ENCODE peak calls at places on chromosome 4, in five cellular contexts. V, T, A, G and K are unnamed samples.

GRCh38 chr4:149830823-149831222 is 15.2 kb upstream of the IQCM start:
- DNase-seq in V (no peak), T (no peak), A (no peak), G (no peak), K (no peak)

GRCh38 chr4:136713140-136713539 is 819.2 kb downstream of the PCDH18 start:
- DNase-seq in V (no peak), T (no peak), A (no peak), G (no peak), K (no peak)

GRCh38 chr4:6560416-6561172 is 14.4 kb upstream of the MAN2B2 start:
- DNase-seq in V (no peak), T (no peak), A (no peak), G (no peak), K (no peak)

GRCh38 chr4:150209140-150209829 is 131.0 kb downstream of the DCLK2 start:
- DNase-seq in V (peak), T (peak), A (peak), G (peak), K (peak)

GRCh38 chr4:84378983-84379382 is 120.1 kb downstream of the NKX6-1 start:
- DNase-seq in V (no peak), T (no peak), A (no peak), G (no peak), K (no peak)

GRCh38 chr4:138898282-138898681 is 117.3 kb upstream of the NOCT start:
- DNase-seq in V (no peak), T (no peak), A (no peak), G (no peak), K (no peak)

GRCh38 chr4:65665951-65666523 is 4.3 kb downstream of the EPHA5 start:
- DNase-seq in V (no peak), T (no peak), A (no peak), G (no peak), K (peak)

GRCh38 chr4:153530284-153530995 is 64.3 kb downstream of the TMEM131L start:
- DNase-seq in V (no peak), T (no peak), A (no peak), G (no peak), K (no peak)

GRCh38 chr4:152223600-152223999 is 312.3 kb downstream of the FBXW7 start:
- DNase-seq in V (no peak), T (no peak), A (no peak), G (no peak), K (no peak)

GRCh38 chr4:1723131-1723801 is 1.9 kb downstream of the TACC3 start:
- DNase-seq in V (no peak), T (no peak), A (no peak), G (no peak), K (no peak)

GRCh38 chr4:186628058-186628711 is 72.8 kb upstream of the MTNR1A start:
- DNase-seq in V (no peak), T (no peak), A (no peak), G (no peak), K (no peak)

GRCh38 chr4:83250666-83251065 is 33.9 kb downstream of the COQ2 start:
- DNase-seq in V (no peak), T (peak), A (no peak), G (no peak), K (no peak)

GRCh38 chr4:158481811-158482210 is 39.9 kb upstream of the RXFP1 start:
- DNase-seq in V (no peak), T (no peak), A (no peak), G (no peak), K (no peak)

GRCh38 chr4:17763931-17764330 is 17.5 kb downstream of the FAM184B start:
- DNase-seq in V (no peak), T (no peak), A (no peak), G (no peak), K (no peak)

GRCh38 chr4:6019316-6020263 is 1.4 kb upstream of the C4orf50 start:
- DNase-seq in V (peak), T (peak), A (peak), G (peak), K (no peak)

GRCh38 chr4:85717366-85717765 is 242.4 kb downstream of the ARHGAP24 start:
- DNase-seq in V (no peak), T (no peak), A (no peak), G (no peak), K (no peak)

GRCh38 chr4:110172972-110173371 is 25.4 kb downstream of the ELOVL6 start:
- DNase-seq in V (no peak), T (peak), A (no peak), G (no peak), K (no peak)

GRCh38 chr4:119300388-119301131 is 21.4 kb downstream of the FABP2 start:
- DNase-seq in V (peak), T (peak), A (peak), G (peak), K (peak)

GRCh38 chr4:26727849-26728248 is 132.8 kb upstream of the STIM2 start:
- DNase-seq in V (no peak), T (no peak), A (no peak), G (no peak), K (no peak)

GRCh38 chr4:155523358-155523757 is 143.3 kb upstream of the GUCY1A1 start:
- DNase-seq in V (no peak), T (no peak), A (no peak), G (no peak), K (no peak)

GRCh38 chr4:95556460-95556859 is 7.7 kb upstream of the UNC5C start:
- DNase-seq in V (no peak), T (no peak), A (peak), G (no peak), K (no peak)

GRCh38 chr4:138759508-138759907 is 256.1 kb upstream of the NOCT start:
- DNase-seq in V (no peak), T (no peak), A (no peak), G (no peak), K (no peak)

GRCh38 chr4:54517793-54518444 is 139.8 kb upstream of the KIT start:
- DNase-seq in V (no peak), T (no peak), A (no peak), G (no peak), K (no peak)

GRCh38 chr4:138114434-138114833 is 127.7 kb downstream of the SLC7A11 start:
- DNase-seq in V (no peak), T (no peak), A (no peak), G (no peak), K (no peak)

GRCh38 chr4:41133619-41134018 is 80.7 kb downstream of the APBB2 start:
- DNase-seq in V (no peak), T (no peak), A (no peak), G (no peak), K (no peak)

GRCh38 chr4:101367201-101367600 is 19.9 kb upstream of the PPP3CA start:
- DNase-seq in V (no peak), T (no peak), A (no peak), G (no peak), K (no peak)

GRCh38 chr4:46425775-46426400 is 36.0 kb upstream of the GABRA2 start:
- DNase-seq in V (no peak), T (no peak), A (no peak), G (no peak), K (no peak)

GRCh38 chr4:154506253-154506652 is 14.7 kb upstream of the DCHS2 start:
- DNase-seq in V (peak), T (peak), A (peak), G (no peak), K (no peak)

GRCh38 chr4:69167300-69167699 is 47.2 kb downstream of the UGT2B11 start:
- DNase-seq in V (no peak), T (no peak), A (no peak), G (no peak), K (no peak)

GRCh38 chr4:122602277-122603142 is 18.4 kb downstream of the IL21 start:
- DNase-seq in V (peak), T (peak), A (peak), G (no peak), K (peak)

GRCh38 chr4:115234405-115235093 is 121.1 kb upstream of the NDST4 start:
- DNase-seq in V (no peak), T (peak), A (peak), G (no peak), K (peak)

GRCh38 chr4:78058591-78059523 is 1.7 kb downstream of the FRAS1 start:
- DNase-seq in V (peak), T (peak), A (no peak), G (peak), K (no peak)

GRCh38 chr4:76250962-76251361 is 559 bp upstream of the FAM47E start:
- DNase-seq in V (no peak), T (peak), A (no peak), G (no peak), K (no peak)

GRCh38 chr4:10169839-10170387 is 53.3 kb upstream of the WDR1 start:
- DNase-seq in V (no peak), T (no peak), A (no peak), G (no peak), K (no peak)

GRCh38 chr4:61276034-61276433 is 75.9 kb downstream of the ADGRL3 start:
- DNase-seq in V (no peak), T (no peak), A (no peak), G (no peak), K (no peak)

GRCh38 chr4:143199503-143199902 is 14.8 kb downstream of the USP38 start:
- DNase-seq in V (no peak), T (no peak), A (no peak), G (no peak), K (no peak)

GRCh38 chr4:152258804-152259708 is 276.8 kb downstream of the FBXW7 start:
- DNase-seq in V (no peak), T (no peak), A (peak), G (no peak), K (no peak)

GRCh38 chr4:146640459-146641061 is 1.9 kb downstream of the POU4F2 start:
- DNase-seq in V (no peak), T (no peak), A (no peak), G (no peak), K (no peak)

GRCh38 chr4:146639414-146639814 is 721 bp downstream of the POU4F2 start:
- DNase-seq in V (no peak), T (no peak), A (no peak), G (no peak), K (no peak)

GRCh38 chr4:146640021-146640425 is 1.3 kb downstream of the POU4F2 start:
- DNase-seq in V (no peak), T (no peak), A (no peak), G (no peak), K (no peak)

GRCh38 chr4:146638801-146639351 is at the start of gene POU4F2:
- DNase-seq in V (no peak), T (no peak), A (no peak), G (no peak), K (no peak)

GRCh38 chr4:146637853-146638800 is 566 bp upstream of the POU4F2 start:
- DNase-seq in V (no peak), T (no peak), A (no peak), G (no peak), K (no peak)
- H3K4me3 ChIP-seq in V (no peak), T (no peak), A (no peak), G (peak), K (no peak)

GRCh38 chr4:118035309-118035708 is 1.0 kb downstream of the NDST3 start:
- DNase-seq in V (no peak), T (no peak), A (no peak), G (no peak), K (no peak)

GRCh38 chr4:118032691-118033090 is 1.6 kb upstream of the NDST3 start:
- DNase-seq in V (no peak), T (no peak), A (peak), G (no peak), K (no peak)

GRCh38 chr4:118036336-118036735 is 2.0 kb downstream of the NDST3 start:
- DNase-seq in V (no peak), T (peak), A (no peak), G (no peak), K (no peak)

GRCh38 chr4:118033148-118034060 is 882 bp upstream of the NDST3 start:
- DNase-seq in V (peak), T (peak), A (peak), G (peak), K (no peak)

DNA sequence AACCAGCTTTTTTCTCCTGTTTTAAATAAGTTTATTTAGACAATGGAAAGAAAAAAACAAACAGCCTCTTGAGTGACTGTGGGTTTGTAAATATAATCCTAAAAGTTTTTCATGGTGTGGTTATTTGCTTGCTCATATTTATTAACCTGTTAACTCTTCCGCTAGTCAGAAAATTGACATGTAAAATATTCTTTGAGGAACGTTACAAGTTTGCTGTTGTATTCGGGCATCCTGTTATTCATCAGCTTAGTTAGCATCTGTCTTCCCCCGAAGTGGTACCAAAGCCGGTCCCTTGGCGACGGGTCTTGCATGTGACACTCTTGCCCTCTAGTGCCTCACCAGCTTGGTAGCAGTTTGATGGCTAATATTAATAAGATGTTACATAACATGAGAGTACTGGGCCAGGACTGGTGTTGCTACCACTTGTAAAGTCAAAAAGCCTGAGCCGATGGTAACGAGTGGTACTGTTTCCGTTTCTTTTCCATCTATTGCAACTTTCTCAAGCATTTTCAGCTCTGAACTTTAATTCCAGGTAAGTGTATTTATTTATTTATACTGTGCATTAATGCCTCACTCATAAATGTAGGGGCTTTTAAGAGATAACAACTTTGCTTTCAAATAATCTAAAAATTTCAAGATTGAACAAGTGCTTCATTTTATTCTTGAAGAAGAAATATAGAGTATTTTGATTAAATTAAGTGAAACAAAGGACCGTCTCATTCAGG is at the start of gene NDST3:
- DNase-seq in V (peak), T (peak), A (peak), G (peak), K (peak)
- TF ChIP-seq CTCF in V (no peak), T (no peak), A (peak), G (no peak), K (peak)

GRCh38 chr4:706834-707598 is 1.4 kb downstream of the PCGF3 start:
- DNase-seq in V (no peak), T (no peak), A (no peak), G (no peak), K (no peak)
- H3K4me3 ChIP-seq in V (peak), T (no peak), A (peak), G (peak), K (peak)

DNA sequence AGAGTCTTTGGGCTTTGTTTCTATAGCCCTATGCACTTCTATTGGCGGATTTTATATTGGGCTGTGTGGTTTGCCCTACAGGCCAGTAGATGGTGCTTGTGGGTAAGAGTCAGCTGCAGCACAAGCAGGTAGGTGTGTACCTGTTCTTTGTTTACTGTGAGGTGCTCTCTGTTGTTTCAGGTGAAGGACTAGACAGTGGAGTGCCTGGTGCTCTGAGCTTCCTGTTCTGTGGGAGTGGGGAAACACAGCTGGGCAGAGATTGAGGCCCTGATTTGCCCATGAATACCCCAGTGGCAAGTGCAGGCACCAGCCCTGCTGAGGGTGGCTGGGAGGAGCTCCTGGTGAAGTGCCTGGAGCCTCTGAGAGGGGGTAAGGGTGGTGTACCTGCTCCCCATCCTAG is 26.3 kb upstream of the UCP1 start:
- DNase-seq in V (peak), T (peak), A (peak), G (peak), K (peak)
- TF ChIP-seq CTCF in V (no peak), T (no peak), A (peak), G (no peak), K (peak)

GRCh38 chr4:156771171-156771837 is 200.3 kb downstream of the PDGFC start:
- DNase-seq in V (peak), T (no peak), A (peak), G (peak), K (peak)
- H3K4me3 ChIP-seq in V (no peak), T (no peak), A (no peak), G (no peak), K (no peak)

GRCh38 chr4:81214144-81214517 is 891 bp downstream of the PRKG2 start:
- DNase-seq in V (no peak), T (no peak), A (no peak), G (no peak), K (no peak)

GRCh38 chr4:81215219-81215892 is at the start of gene PRKG2:
- DNase-seq in V (no peak), T (peak), A (no peak), G (no peak), K (no peak)

GRCh38 chr4:81217794-81218193 is 2.8 kb upstream of the PRKG2 start:
- DNase-seq in V (no peak), T (peak), A (no peak), G (no peak), K (no peak)

GRCh38 chr4:81214518-81215218 is 354 bp downstream of the PRKG2 start:
- DNase-seq in V (no peak), T (peak), A (no peak), G (no peak), K (no peak)

DNA sequence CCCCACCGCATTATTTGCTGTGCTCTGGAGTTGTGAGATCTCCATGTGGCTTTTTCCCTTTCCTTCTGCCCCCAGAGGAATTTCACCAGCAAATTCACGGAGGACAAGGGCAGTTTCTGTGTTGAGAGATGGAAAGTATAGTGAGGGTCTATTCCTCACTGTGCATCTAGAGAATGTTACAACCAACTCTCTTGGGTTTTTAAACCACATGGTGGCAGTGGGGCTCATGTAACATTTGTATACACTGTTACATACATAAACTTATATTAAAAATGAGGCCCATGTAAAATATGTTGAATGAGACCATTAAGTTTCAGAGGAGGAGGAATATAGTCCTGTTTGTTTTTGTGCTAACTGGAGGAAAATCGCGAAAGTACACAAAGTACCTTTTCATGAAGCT is 914 bp upstream of the PRKG2 start:
- DNase-seq in V (no peak), T (no peak), A (no peak), G (no peak), K (no peak)
- TF ChIP-seq CTCF in V (no peak), T (no peak), A (no peak), G (no peak), K (peak)

GRCh38 chr4:139901516-139902327 is 236.1 kb downstream of the MGST2 start:
- DNase-seq in V (peak), T (no peak), A (no peak), G (no peak), K (peak)
- H3K4me3 ChIP-seq in V (peak), T (no peak), A (no peak), G (peak), K (peak)

GRCh38 chr4:39354178-39354503 is 12.0 kb downstream of the RFC1 start:
- DNase-seq in V (no peak), T (no peak), A (no peak), G (no peak), K (no peak)
- TF ChIP-seq CTCF in V (no peak), T (no peak), A (no peak), G (no peak), K (no peak)

GRCh38 chr4:2793920-2794706 is 1.2 kb downstream of the SH3BP2 start:
- DNase-seq in V (no peak), T (peak), A (no peak), G (peak), K (no peak)
- H3K4me3 ChIP-seq in V (peak), T (peak), A (peak), G (peak), K (peak)

DNA sequence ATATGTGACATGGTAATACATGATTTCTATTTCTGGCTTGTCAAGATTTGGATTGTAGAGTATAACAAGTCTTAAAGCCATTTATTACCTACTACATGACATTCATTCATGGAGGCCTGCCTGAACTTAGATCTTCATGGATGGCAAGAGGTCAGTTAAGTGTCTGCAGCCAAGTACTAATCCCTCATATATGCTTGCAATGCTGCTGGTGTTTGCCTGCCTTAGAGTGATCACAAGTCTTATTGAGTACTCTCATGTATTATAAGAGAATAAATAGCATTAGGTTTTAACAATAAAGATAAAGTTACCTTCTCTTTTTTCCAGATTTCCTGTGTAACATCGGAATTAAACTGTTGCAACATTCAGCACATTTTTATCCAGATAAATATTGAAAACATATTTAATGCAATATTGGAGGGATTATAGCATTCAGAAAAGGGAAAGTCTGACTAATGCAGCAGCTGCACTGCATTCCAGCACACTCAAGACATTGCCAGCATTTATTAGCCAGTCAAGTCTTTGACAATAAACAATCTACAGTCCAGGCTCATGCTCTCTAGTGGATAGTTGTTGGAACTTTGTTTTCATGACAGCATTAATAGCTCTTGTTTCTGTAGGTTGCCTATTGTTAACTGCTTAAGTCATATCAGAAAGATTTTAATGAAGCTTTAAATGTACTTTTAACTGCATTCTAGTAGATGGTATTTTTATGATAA is 737.1 kb downstream of the FAT4 start:
- DNase-seq in V (no peak), T (no peak), A (no peak), G (no peak), K (no peak)
- TF ChIP-seq CTCF in V (no peak), T (no peak), A (no peak), G (no peak), K (no peak)